ENCODE peak calls at places on chromosomes 5 and 9, in seven cellular contexts. One of them, this sample, is unnamed.

GRCh38 chr5:77358566-77359205 is 133.4 kb downstream of the WDR41 start:
- DNase-seq in suprapubic skin: no peak
- DNase-seq in A549: no peak
- DNase-seq in sigmoid colon: no peak
- DNase-seq in ovary: no peak
- DNase-seq in transverse colon: no peak
- DNase-seq in stomach: no peak
- DNase-seq in this sample: no peak

GRCh38 chr5:65209341-65209740 is 272.4 kb downstream of the ADAMTS6 start:
- DNase-seq in suprapubic skin: no peak
- DNase-seq in A549: no peak
- DNase-seq in sigmoid colon: no peak
- DNase-seq in ovary: no peak
- DNase-seq in transverse colon: no peak
- DNase-seq in stomach: no peak
- DNase-seq in this sample: no peak

GRCh38 chr9:20466328-20467008 is 155.8 kb downstream of the MLLT3 start:
- DNase-seq in suprapubic skin: no peak
- DNase-seq in A549: no peak
- DNase-seq in sigmoid colon: no peak
- DNase-seq in ovary: no peak
- DNase-seq in transverse colon: no peak
- DNase-seq in stomach: no peak
- DNase-seq in this sample: no peak

GRCh38 chr5:136084698-136085097 is 47.9 kb upstream of the SMAD5 start:
- DNase-seq in suprapubic skin: no peak
- DNase-seq in A549: no peak
- DNase-seq in sigmoid colon: peak
- DNase-seq in ovary: peak
- DNase-seq in transverse colon: peak
- DNase-seq in stomach: peak
- DNase-seq in this sample: no peak

GRCh38 chr5:81525690-81526089 is 131.8 kb upstream of the ACOT12 start:
- DNase-seq in suprapubic skin: no peak
- DNase-seq in A549: no peak
- DNase-seq in sigmoid colon: no peak
- DNase-seq in ovary: no peak
- DNase-seq in transverse colon: no peak
- DNase-seq in stomach: no peak
- DNase-seq in this sample: no peak

GRCh38 chr9:128208386-128208785 is 5.2 kb downstream of the DNM1 start:
- DNase-seq in suprapubic skin: no peak
- DNase-seq in A549: no peak
- DNase-seq in sigmoid colon: no peak
- DNase-seq in ovary: no peak
- DNase-seq in transverse colon: no peak
- DNase-seq in stomach: no peak
- DNase-seq in this sample: no peak

GRCh38 chr9:135048046-135048757 is 39.3 kb upstream of the OLFM1 start:
- DNase-seq in suprapubic skin: no peak
- DNase-seq in A549: no peak
- DNase-seq in sigmoid colon: peak
- DNase-seq in ovary: no peak
- DNase-seq in transverse colon: no peak
- DNase-seq in stomach: peak
- DNase-seq in this sample: no peak

GRCh38 chr5:138926688-138927448 is 51.7 kb upstream of the LRRTM2 start:
- DNase-seq in suprapubic skin: no peak
- DNase-seq in A549: no peak
- DNase-seq in sigmoid colon: no peak
- DNase-seq in ovary: no peak
- DNase-seq in transverse colon: no peak
- DNase-seq in stomach: no peak
- DNase-seq in this sample: no peak

GRCh38 chr5:78508231-78508765 is 140.3 kb downstream of the LHFPL2 start:
- DNase-seq in suprapubic skin: no peak
- DNase-seq in A549: no peak
- DNase-seq in sigmoid colon: no peak
- DNase-seq in ovary: no peak
- DNase-seq in transverse colon: no peak
- DNase-seq in stomach: no peak
- DNase-seq in this sample: no peak

GRCh38 chr5:110873773-110874437 is 135.1 kb downstream of the SLC25A46 start:
- DNase-seq in suprapubic skin: no peak
- DNase-seq in A549: no peak
- DNase-seq in sigmoid colon: no peak
- DNase-seq in ovary: no peak
- DNase-seq in transverse colon: no peak
- DNase-seq in stomach: peak
- DNase-seq in this sample: no peak

GRCh38 chr5:132022737-132023136 is 11.3 kb upstream of the ACSL6 start:
- DNase-seq in suprapubic skin: no peak
- DNase-seq in A549: no peak
- DNase-seq in sigmoid colon: no peak
- DNase-seq in ovary: no peak
- DNase-seq in transverse colon: no peak
- DNase-seq in stomach: no peak
- DNase-seq in this sample: peak

GRCh38 chr5:156896545-156896944 is 46.5 kb downstream of the PPP1R2B start:
- DNase-seq in suprapubic skin: no peak
- DNase-seq in A549: no peak
- DNase-seq in sigmoid colon: no peak
- DNase-seq in ovary: no peak
- DNase-seq in transverse colon: no peak
- DNase-seq in stomach: no peak
- DNase-seq in this sample: no peak

GRCh38 chr5:151664694-151665583 is 21.8 kb downstream of the SPARC start:
- DNase-seq in suprapubic skin: no peak
- DNase-seq in A549: no peak
- DNase-seq in sigmoid colon: no peak
- DNase-seq in ovary: peak
- DNase-seq in transverse colon: no peak
- DNase-seq in stomach: no peak
- DNase-seq in this sample: no peak

GRCh38 chr9:83281306-83282255 is 218.6 kb upstream of the RASEF start:
- DNase-seq in suprapubic skin: no peak
- DNase-seq in A549: peak
- DNase-seq in sigmoid colon: no peak
- DNase-seq in ovary: no peak
- DNase-seq in transverse colon: no peak
- DNase-seq in stomach: no peak
- DNase-seq in this sample: peak

GRCh38 chr9:81537964-81538363 is 151.4 kb downstream of the TLE1 start:
- DNase-seq in suprapubic skin: no peak
- DNase-seq in A549: no peak
- DNase-seq in sigmoid colon: no peak
- DNase-seq in ovary: no peak
- DNase-seq in transverse colon: no peak
- DNase-seq in stomach: no peak
- DNase-seq in this sample: no peak

GRCh38 chr9:81538929-81539716 is 150.2 kb downstream of the TLE1 start:
- DNase-seq in suprapubic skin: no peak
- DNase-seq in A549: no peak
- DNase-seq in sigmoid colon: no peak
- DNase-seq in ovary: no peak
- DNase-seq in transverse colon: no peak
- DNase-seq in stomach: no peak
- DNase-seq in this sample: no peak

GRCh38 chr9:81542490-81542889 is 146.9 kb downstream of the TLE1 start:
- DNase-seq in suprapubic skin: no peak
- DNase-seq in A549: no peak
- DNase-seq in sigmoid colon: no peak
- DNase-seq in ovary: no peak
- DNase-seq in transverse colon: no peak
- DNase-seq in stomach: no peak
- DNase-seq in this sample: no peak

GRCh38 chr9:81543695-81544094 is 145.7 kb downstream of the TLE1 start:
- DNase-seq in suprapubic skin: no peak
- DNase-seq in A549: no peak
- DNase-seq in sigmoid colon: no peak
- DNase-seq in ovary: no peak
- DNase-seq in transverse colon: no peak
- DNase-seq in stomach: no peak
- DNase-seq in this sample: no peak

DNA sequence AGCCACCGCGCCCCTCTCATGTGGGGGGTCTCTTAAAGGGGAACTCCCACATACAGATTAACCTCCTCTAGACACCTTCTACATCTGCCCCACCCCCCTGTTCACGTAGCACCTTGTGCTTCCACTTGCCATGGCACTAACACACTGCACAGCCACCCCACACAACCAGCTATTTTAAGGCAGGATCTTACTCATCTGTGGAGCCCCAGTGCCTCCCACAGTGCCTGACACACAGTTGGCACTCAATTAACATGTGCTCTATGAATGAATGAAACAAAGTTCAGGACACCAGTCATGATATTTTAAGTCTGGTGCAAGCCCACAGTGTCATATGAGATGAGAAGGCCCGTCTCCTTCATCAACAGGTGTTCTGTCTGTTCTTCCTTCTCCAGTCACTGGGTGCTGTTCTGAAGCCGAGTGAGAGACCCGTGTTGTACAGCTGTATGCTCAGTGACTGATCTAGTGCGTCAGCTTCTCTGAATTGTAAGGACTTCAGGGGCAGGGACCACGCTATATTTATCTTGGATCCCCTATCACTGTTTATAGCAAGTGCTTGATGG is 149.1 kb downstream of the TLE1 start:
- DNase-seq in suprapubic skin: no peak
- DNase-seq in A549: no peak
- DNase-seq in sigmoid colon: no peak
- DNase-seq in ovary: no peak
- DNase-seq in transverse colon: no peak
- DNase-seq in stomach: no peak
- DNase-seq in this sample: no peak
- TF ChIP-seq POLR2A in suprapubic skin: no peak
- TF ChIP-seq POLR2A in A549: no peak
- TF ChIP-seq POLR2A in sigmoid colon: no peak
- TF ChIP-seq POLR2A in ovary: no peak
- TF ChIP-seq POLR2A in transverse colon: no peak
- TF ChIP-seq POLR2A in stomach: no peak
- TF ChIP-seq POLR2A in this sample: no peak

DNA sequence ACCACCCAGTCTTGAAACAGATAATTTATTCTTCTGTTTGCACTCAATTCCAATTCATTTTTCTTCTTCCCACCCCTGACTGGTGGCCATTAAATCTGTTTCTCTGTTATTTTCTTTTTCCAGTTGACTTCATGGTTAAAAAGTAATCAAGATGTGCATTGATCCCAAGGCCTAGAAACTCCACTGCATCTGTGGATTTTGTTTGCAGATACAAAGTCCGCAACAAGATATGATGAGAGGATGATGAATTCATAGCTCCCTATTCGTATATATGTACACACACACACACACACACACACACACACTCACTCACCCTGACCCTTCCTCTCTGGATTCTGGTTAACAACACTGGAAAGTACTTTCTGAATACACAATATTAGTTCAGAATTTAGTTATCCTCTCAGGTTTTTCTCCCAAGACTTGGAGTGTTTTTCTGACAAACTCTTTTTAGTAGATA is 52.4 kb downstream of the CD180 start:
- DNase-seq in suprapubic skin: no peak
- DNase-seq in A549: no peak
- DNase-seq in sigmoid colon: no peak
- DNase-seq in ovary: no peak
- DNase-seq in transverse colon: no peak
- DNase-seq in stomach: no peak
- DNase-seq in this sample: no peak
- TF ChIP-seq EP300 in suprapubic skin: no peak
- TF ChIP-seq EP300 in A549: no peak
- TF ChIP-seq EP300 in sigmoid colon: no peak
- TF ChIP-seq EP300 in ovary: no peak
- TF ChIP-seq EP300 in transverse colon: no peak
- TF ChIP-seq EP300 in stomach: no peak
- TF ChIP-seq EP300 in this sample: no peak

DNA sequence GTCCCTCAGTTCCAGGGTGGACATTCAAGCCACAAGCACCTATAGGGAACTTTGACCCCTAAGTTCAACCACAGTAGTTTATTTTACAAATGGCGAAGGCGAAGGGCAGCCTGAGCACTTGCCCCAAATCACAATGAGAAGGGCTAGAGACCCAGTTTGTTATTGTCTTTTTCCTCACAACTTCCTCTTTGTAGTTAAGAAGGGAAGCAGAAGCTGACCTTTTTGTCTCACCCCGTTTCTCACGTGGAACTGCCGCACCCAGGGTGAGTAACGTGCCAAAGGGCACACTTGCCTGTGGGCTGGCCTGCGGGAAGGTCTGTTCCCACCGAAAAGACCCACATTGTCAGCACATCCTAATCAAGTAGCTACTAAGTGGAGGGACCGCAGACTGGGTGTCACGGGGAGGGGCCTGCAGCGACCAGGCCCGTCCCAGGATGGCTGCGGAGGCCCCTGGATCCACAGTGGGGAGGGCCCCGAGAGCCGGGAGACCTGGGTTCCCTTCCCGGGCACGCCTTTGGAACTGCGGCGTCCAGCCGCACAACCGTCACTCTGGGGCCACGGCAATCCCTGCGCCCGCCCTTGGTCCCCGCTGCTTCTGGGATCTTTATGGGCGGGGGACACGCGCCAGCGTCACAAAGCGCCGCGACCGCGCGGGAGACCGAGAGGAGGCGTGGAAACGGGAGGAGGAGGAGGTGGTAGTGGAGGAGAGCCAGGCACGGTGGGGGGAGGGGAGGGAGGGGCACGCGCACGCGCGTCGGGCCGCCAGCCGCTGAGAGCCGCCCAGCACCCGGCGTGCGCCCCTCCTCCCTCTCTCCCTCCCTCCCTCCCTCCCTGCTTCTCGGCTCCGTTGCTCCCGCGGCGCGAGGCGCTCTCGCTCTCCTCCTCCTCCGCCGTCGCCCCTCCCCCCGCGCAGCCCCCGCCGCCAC is at the start of gene UBE2R2:
- DNase-seq in suprapubic skin: peak
- DNase-seq in A549: peak
- DNase-seq in sigmoid colon: peak
- DNase-seq in ovary: peak
- DNase-seq in transverse colon: peak
- DNase-seq in stomach: peak
- DNase-seq in this sample: peak
- H3K4me3 ChIP-seq in suprapubic skin: peak
- H3K4me3 ChIP-seq in A549: peak
- H3K4me3 ChIP-seq in sigmoid colon: peak
- H3K4me3 ChIP-seq in ovary: peak
- H3K4me3 ChIP-seq in transverse colon: peak
- H3K4me3 ChIP-seq in stomach: peak
- H3K4me3 ChIP-seq in this sample: peak

DNA sequence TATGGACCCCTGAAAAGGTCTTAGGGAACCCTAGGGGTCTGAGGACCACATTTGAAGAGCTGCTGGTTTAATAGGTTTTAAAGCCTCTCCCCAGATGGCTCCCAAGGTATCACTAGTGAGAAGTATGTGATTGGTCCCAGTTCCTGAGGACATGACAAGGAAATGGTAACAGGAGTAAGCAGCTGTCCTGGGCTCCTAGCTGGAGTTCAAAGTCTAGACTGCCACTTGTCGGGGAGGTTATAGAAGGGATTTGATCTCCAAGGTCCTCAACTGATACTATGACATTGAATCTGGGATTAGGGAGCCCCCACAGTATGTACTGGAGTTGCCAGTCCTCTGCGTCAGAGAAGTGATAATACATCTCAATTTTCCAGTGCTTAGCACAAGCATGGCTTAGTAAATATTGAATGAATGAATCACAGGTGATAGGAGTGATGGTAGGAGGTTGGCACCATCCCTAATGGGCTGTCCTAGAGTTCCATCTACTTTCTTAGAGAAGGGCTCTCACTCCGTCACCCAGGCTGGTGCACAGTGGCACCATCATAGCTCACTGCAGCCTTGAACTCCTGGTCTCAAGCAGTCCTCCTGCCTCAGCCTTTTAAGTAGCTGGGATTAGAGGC is 6.2 kb upstream of the TPM2 start:
- DNase-seq in suprapubic skin: no peak
- DNase-seq in A549: no peak
- DNase-seq in sigmoid colon: peak
- DNase-seq in ovary: no peak
- DNase-seq in transverse colon: no peak
- DNase-seq in stomach: peak
- DNase-seq in this sample: no peak
- TF ChIP-seq POLR2A in suprapubic skin: no peak
- TF ChIP-seq POLR2A in A549: no peak
- TF ChIP-seq POLR2A in sigmoid colon: no peak
- TF ChIP-seq POLR2A in ovary: no peak
- TF ChIP-seq POLR2A in transverse colon: no peak
- TF ChIP-seq POLR2A in stomach: no peak
- TF ChIP-seq POLR2A in this sample: no peak